ENCODE peak calls at places on chromosomes 4 and X, in four cellular contexts. D is GOT3, H is GM03348, Y is NCI-H2029 treated with DMSO at 0.1 percent for 48 hours. J is an unnamed sample.

GRCh38 chrX:107734646-107735045 is 40.9 kb downstream of the TSC22D3 start:
- DNase-seq in D (no peak), H (no peak), Y (no peak), J (no peak)

GRCh38 chr4:683982-684571 is 4.9 kb downstream of the SLC49A3 start:
- DNase-seq in H (peak; percentile 79), D (no peak), Y (peak; percentile 3), J (no peak)

GRCh38 chrX:100747090-100747489 is 15.2 kb upstream of the SYTL4 start:
- DNase-seq in H (no peak), D (no peak), Y (no peak), J (no peak)

GRCh38 chr4:184792950-184793555 is 32.7 kb downstream of the ACSL1 start:
- DNase-seq in D (no peak), H (peak; percentile 77), Y (no peak), J (no peak)

GRCh38 chr4:114043116-114043515 is 63.7 kb upstream of the ARSJ start:
- DNase-seq in D (no peak), Y (no peak), H (no peak), J (no peak)

GRCh38 chr4:77347341-77347740 is 190.3 kb downstream of the CCNG2 start:
- DNase-seq in H (no peak), D (no peak), Y (no peak), J (no peak)

GRCh38 chrX:76026751-76027150 is 146.1 kb upstream of the PBDC1 start:
- DNase-seq in H (no peak), Y (no peak), D (no peak), J (no peak)

GRCh38 chrX:29858714-29859113 is 356.6 kb upstream of the MAGEB2 start:
- DNase-seq in Y (no peak), H (peak; percentile 14), D (no peak), J (no peak)

GRCh38 chr4:108483077-108483476 is 137.3 kb upstream of the RPL34 start:
- DNase-seq in Y (no peak), D (no peak), H (no peak), J (no peak)

GRCh38 chr4:13233755-13234154 is 250.4 kb downstream of the RAB28 start:
- DNase-seq in H (no peak), Y (no peak), D (no peak), J (no peak)

J was measured in H1.